ENCODE peak calls at places on chromosomes 2 and 18, in five cellular contexts. X, C, K, Q and V are unnamed samples.

GRCh38 chr18:79630266-79631095 is 49.1 kb upstream of the CTDP1 start:
- DNase-seq in K (no peak), Q (no peak), X (peak; percentile 4), C (no peak), V (no peak)

GRCh38 chr2:121095257-121096080 is 189.5 kb downstream of the TFCP2L1 start:
- DNase-seq in X (peak; percentile 72), K (peak; percentile 67), C (peak; percentile 60), Q (no peak), V (peak; percentile 80)

GRCh38 chr2:126825306-126825705 is 73.4 kb upstream of the TEX51 start:
- DNase-seq in K (no peak), C (no peak), Q (no peak), X (no peak), V (no peak)

GRCh38 chr2:72141032-72141645 is 6.5 kb downstream of the CYP26B1 start:
- DNase-seq in K (peak; percentile 42), C (no peak), Q (peak; percentile 11), X (no peak), V (no peak)

GRCh38 chr2:52821631-52822030 is 946.0 kb upstream of the CHAC2 start:
- DNase-seq in C (no peak), K (no peak), X (no peak), Q (no peak), V (no peak)

GRCh38 chr18:76658627-76659026 is 163.6 kb upstream of the ZNF516 start:
- DNase-seq in C (no peak), X (no peak), Q (no peak), K (no peak), V (no peak)

GRCh38 chr2:230939066-230939591 is 14.1 kb upstream of the GPR55 start:
- DNase-seq in X (no peak), C (peak; percentile 7), Q (no peak), K (no peak), V (no peak)

GRCh38 chr18:55381277-55381676 is 206.7 kb downstream of the TCF4 start:
- DNase-seq in K (no peak), X (no peak), C (no peak), Q (no peak), V (no peak)

GRCh38 chr2:166092889-166093288 is 34.9 kb downstream of the SCN1A start:
- DNase-seq in K (no peak), X (no peak), Q (no peak), C (no peak), V (no peak)

GRCh38 chr2:207784898-207785297 is 15.2 kb upstream of the FZD5 start:
- DNase-seq in Q (no peak), K (no peak), C (no peak), X (no peak), V (no peak)

GRCh38 chr2:47221956-47222355 is 66.8 kb upstream of the STPG4 start:
- DNase-seq in K (no peak), Q (no peak), X (no peak), C (peak; percentile 29), V (peak; percentile 39)

GRCh38 chr2:141957827-141958440 is 172.9 kb downstream of the LRP1B start:
- DNase-seq in K (no peak), C (no peak), X (no peak), Q (no peak), V (no peak)

GRCh38 chr2:32064021-32064678 is 794 bp downstream of the SPAST start:
- DNase-seq in C (no peak), K (no peak), Q (no peak), X (no peak), V (no peak)
- H3K27ac ChIP-seq in C (peak overlapping the region; percentile 85), K (peak overlapping the region; percentile 79), Q (peak overlapping the region; percentile 98), X (peak overlapping the region; percentile 92), V (peak overlapping the region; percentile 84)

GRCh38 chr2:20049631-20050030 is 1.8 kb downstream of the LAPTM4A start:
- DNase-seq in C (no peak), Q (no peak), X (no peak), K (no peak), V (no peak)

GRCh38 chr2:20048488-20049443 is 2.7 kb downstream of the LAPTM4A start:
- DNase-seq in C (no peak), Q (no peak), X (no peak), K (no peak), V (no peak)

GRCh38 chr2:20050712-20051517 is 513 bp downstream of the LAPTM4A start:
- DNase-seq in C (peak; percentile 62), X (peak; percentile 56), K (peak; percentile 74), Q (no peak), V (peak; percentile 60)

GRCh38 chr2:20051518-20052228 is at the start of gene LAPTM4A:
- DNase-seq in K (peak; percentile 99), C (peak; percentile 100), Q (peak; percentile 97), X (peak; percentile 99), V (peak; percentile 99)

GRCh38 chr2:20050104-20050711 is 1.2 kb downstream of the LAPTM4A start:
- DNase-seq in X (peak; percentile 18), K (no peak), C (no peak), Q (no peak), V (no peak)
- TF ChIP-seq POLR2A in X (no peak), K (no peak), C (no peak), Q (peak; percentile 25), V (no peak)

GRCh38 chr2:69612707-69613106 is 30.8 kb downstream of the AAK1 start:
- DNase-seq in C (no peak), Q (no peak), K (no peak), X (no peak), V (no peak)
- H3K4me1 ChIP-seq in C (no peaks in the 10 kb centered on the region), Q (no peaks in the 10 kb centered on the region), K (no peaks in the 10 kb centered on the region), X (peaks cover 29% of the 10 kb centered on the region), V (peaks cover 44% of the 10 kb centered on the region)

GRCh38 chr18:58394046-58394445 is 234.8 kb downstream of the ALPK2 start:
- DNase-seq in C (no peak), Q (no peak), X (no peak), K (no peak), V (no peak)

GRCh38 chr18:58391932-58392331 is 237.0 kb downstream of the ALPK2 start:
- DNase-seq in K (no peak), X (no peak), C (no peak), Q (no peak), V (no peak)

GRCh38 chr18:58392336-58393000 is 236.4 kb downstream of the ALPK2 start:
- DNase-seq in C (no peak), Q (no peak), X (no peak), K (no peak), V (no peak)

GRCh38 chr18:58394607-58395425 is 234.1 kb downstream of the ALPK2 start:
- DNase-seq in K (peak; percentile 37), X (no peak), C (no peak), Q (no peak), V (no peak)

GRCh38 chr18:58393295-58393694 is 235.6 kb downstream of the ALPK2 start:
- DNase-seq in X (no peak), Q (no peak), C (no peak), K (no peak), V (no peak)
- H3K27ac ChIP-seq in X (no peak overlapping the region), Q (peak overlapping the region; percentile 53), C (no peak overlapping the region), K (no peak overlapping the region), V (no peak overlapping the region)